ENCODE peak calls at places on chromosomes 2 and 18, in six cellular contexts. O is A549; J is activated CD4-positive, alpha-beta T cell treated with anti-CD3 and anti-CD28 coated beads, Interleukin-2, amount 10 ng/mL, durations not matched to agents 24 days and 14 days; Z is substantia nigra; F is GM03348; W is DMS79 treated with DMSO at 0.1 percent for 48 hours. K is an unnamed sample.
A peak's percentile ranks its signal among the peaks of the same experiment; 100 is the strongest.

GRCh38 chr18:52636536-52636935 is 296.5 kb downstream of the DCC start:
- DNase-seq in O (no peak), Z (no peak), F (no peak), W (no peak), J (no peak), K (no peak)

GRCh38 chr18:21000667-21001066 is 110.9 kb downstream of the ROCK1 start:
- DNase-seq in O (no peak), J (no peak), W (no peak), Z (no peak), F (no peak), K (no peak)

GRCh38 chr2:101509498-101510274 is 34.8 kb upstream of the RFX8 start:
- DNase-seq in O (no peak), J (no peak), W (no peak), Z (no peak), F (peak; percentile 28), K (no peak)

GRCh38 chr2:44937688-44938240 is 3.7 kb upstream of the SIX3 start:
- DNase-seq in W (no peak), F (no peak), Z (no peak), J (no peak), O (peak; percentile 81), K (peak; percentile 36)

GRCh38 chr2:230861564-230862255 is 3.0 kb upstream of the ITM2C start:
- DNase-seq in F (no peak), W (peak; percentile 44), J (no peak), O (no peak), Z (no peak), K (peak; percentile 97)

GRCh38 chr2:56130463-56131070 is 53.2 kb upstream of the CCDC85A start:
- DNase-seq in F (peak; percentile 67), J (no peak), Z (no peak), W (no peak), O (peak; percentile 18), K (peak; percentile 54)

GRCh38 chr2:187964742-187965141 is 326.9 kb upstream of the GULP1 start:
- DNase-seq in O (no peak), J (no peak), W (no peak), Z (no peak), F (no peak), K (no peak)

GRCh38 chr18:61893304-61893970 is 630 bp upstream of the RNF152 start:
- DNase-seq in Z (peak; percentile 27), J (peak; percentile 75), O (peak; percentile 13), W (no peak), F (peak; percentile 91), K (peak; percentile 84)

GRCh38 chr2:218260742-218261423 is at the start of gene GPBAR1:
- DNase-seq in O (no peak), J (no peak), Z (no peak), W (no peak), F (no peak), K (peak; percentile 92)

GRCh38 chr18:23531912-23532311 is 28.6 kb downstream of the RMC1 start:
- DNase-seq in F (no peak), J (no peak), Z (no peak), O (no peak), W (no peak), K (no peak)

GRCh38 chr2:60414731-60415130 is 138.7 kb downstream of the BCL11A start:
- DNase-seq in F (no peak), O (no peak), Z (no peak), W (no peak), J (no peak), K (no peak)

GRCh38 chr2:134320930-134321329 is 67.1 kb downstream of the MGAT5 start:
- DNase-seq in Z (no peak), W (no peak), O (no peak), F (no peak), J (peak; percentile 83), K (no peak)

GRCh38 chr2:200976710-200977109 is 13.2 kb upstream of the ORC2 start:
- DNase-seq in O (no peak), W (no peak), J (no peak), Z (no peak), F (no peak), K (no peak)

GRCh38 chr18:67509711-67510110 is 6.8 kb downstream of the DSEL start:
- DNase-seq in Z (no peak), J (peak; percentile 7), O (no peak), W (no peak), F (peak; percentile 17), K (no peak)

GRCh38 chr2:53475320-53475719 is 292.3 kb upstream of the CHAC2 start:
- DNase-seq in O (no peak), J (no peak), Z (no peak), W (no peak), F (peak; percentile 54), K (no peak)